ENCODE peak calls at places on chromosomes 2 and 18, in nine cellular contexts. U is astrocyte of the spinal cord, K is fibroblast of mammary gland, Y is ovary, P is PC-9, M is heart right ventricle, H is PC-3, T is spleen, X is brain microvascular endothelial cell. D is an unnamed sample.
A peak's percentile ranks its signal among the peaks of the same experiment; 100 is the strongest.

GRCh38 chr2:173388795-173389194 is 34.1 kb downstream of the CDCA7 start:
- DNase-seq in Y (no peak), U (no peak), M (no peak), T (no peak), K (no peak), X (no peak), P (no peak), H (no peak), D (no peak)

GRCh38 chr2:28062867-28063266 is 172.3 kb downstream of the BABAM2 start:
- DNase-seq in K (no peak), M (no peak), X (no peak), H (no peak), P (no peak), T (no peak), Y (no peak), U (no peak), D (no peak)

GRCh38 chr2:9150568-9150900 is 56.1 kb upstream of the ASAP2 start:
- DNase-seq in X (no peak), M (no peak), U (no peak), Y (no peak), K (no peak), P (no peak), H (no peak), T (peak; percentile 53), D (no peak)

GRCh38 chr2:73610111-73610510 is 32.1 kb downstream of the NAT8 start:
- DNase-seq in X (no peak), M (no peak), P (no peak), H (no peak), U (no peak), T (no peak), Y (no peak), K (peak; percentile 75), D (no peak)

GRCh38 chr2:128390256-128390990 is 71.8 kb upstream of the HS6ST1 start:
- DNase-seq in H (no peak), K (no peak), P (no peak), X (no peak), Y (no peak), M (no peak), T (peak; percentile 65), U (no peak), D (no peak)

GRCh38 chr2:8934338-8934737 is 69.1 kb downstream of the MBOAT2 start:
- DNase-seq in K (no peak), P (no peak), H (no peak), T (no peak), M (no peak), Y (no peak), U (no peak), X (no peak), D (no peak)

GRCh38 chr2:225041871-225042799 is at the start of gene DOCK10:
- DNase-seq in U (peak; percentile 53), Y (peak; percentile 59), X (peak; percentile 42), T (peak; percentile 88), K (peak; percentile 66), P (peak; percentile 57), H (peak; percentile 35), M (peak; percentile 23), D (no peak)

GRCh38 chr2:237234268-237234667 is 148.6 kb downstream of the COPS8 start:
- DNase-seq in K (peak; percentile 96), Y (no peak), M (no peak), T (no peak), P (no peak), X (no peak), H (no peak), U (no peak), D (peak; percentile 73)

DNA sequence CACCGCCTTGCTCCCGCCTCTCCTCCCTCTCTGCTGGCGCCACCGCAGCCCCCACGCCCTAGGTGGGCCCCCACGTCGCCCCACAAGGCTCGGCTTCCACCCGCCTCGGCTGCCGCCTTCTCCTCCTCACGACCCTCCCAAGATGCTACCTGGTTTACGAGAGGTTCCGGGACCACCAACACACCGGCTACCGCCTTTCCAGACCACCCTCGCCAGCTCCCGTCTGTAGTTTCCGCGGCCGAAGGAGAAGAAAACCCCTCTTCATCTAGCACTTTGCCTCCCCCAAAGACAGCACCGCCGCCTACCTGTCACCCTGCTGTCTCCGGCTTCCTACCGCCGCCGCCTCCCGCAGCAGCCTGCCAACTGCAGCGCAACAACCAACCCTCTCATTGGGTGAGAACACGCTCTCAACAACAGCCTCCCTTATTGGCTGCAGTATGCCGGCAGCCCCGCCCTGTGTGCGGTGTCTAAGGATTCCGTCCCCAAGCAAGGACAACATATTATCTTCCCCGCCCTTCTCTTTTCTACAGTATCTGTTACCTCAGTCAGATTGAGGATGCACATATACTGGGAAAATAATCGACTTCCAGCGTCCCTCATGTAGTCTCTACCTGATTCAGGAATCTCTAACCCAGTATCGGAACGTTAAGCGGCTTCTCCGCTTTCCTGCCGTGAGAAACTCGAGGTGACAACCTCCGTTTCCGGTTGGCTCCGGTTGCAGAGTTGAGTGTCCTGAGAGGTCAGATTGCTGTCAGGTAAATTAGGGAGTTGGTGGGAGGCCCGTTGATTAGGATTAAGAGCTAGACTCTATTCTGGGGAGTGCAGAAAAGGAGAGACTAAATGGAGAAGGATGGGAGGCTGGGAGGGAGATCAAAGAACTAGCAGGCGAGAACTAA is at the start of the genes HYCC2 and NDUFB3:
- DNase-seq in T (peak; percentile 95), H (peak; percentile 95), P (peak; percentile 92), X (peak; percentile 89), K (peak; percentile 92), M (peak; percentile 90), U (peak; percentile 95), Y (peak; percentile 88), D (peak; percentile 93)
- TF ChIP-seq CTCF in T (peak; percentile 64), H (no peak), P (peak; percentile 37), X (peak; percentile 55), K (peak; percentile 11), M (peak; percentile 53), U (peak; percentile 33), Y (peak; percentile 37), D (peak; percentile 55)

DNA sequence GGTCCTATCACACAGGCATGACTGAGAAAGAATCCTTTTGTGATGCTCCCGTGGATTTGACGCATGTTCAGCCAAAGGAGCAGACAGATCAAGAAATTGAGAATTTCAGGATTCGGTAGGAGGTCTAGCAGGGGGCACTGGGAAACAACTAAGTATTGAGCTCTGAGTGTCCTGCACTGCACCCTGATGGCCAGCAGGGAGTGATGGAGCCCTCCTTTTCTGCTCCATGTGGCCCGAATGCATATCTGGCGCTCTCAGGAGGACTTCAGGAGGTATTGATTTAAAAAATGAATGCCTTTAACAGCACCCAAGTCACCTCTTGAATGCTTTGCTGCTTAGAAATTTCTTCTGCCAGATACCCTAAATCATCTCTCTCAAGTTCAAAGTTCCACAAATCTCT is 58.0 kb downstream of the ZNF519 start:
- DNase-seq in X (no peak), M (no peak), T (no peak), H (peak; percentile 13), U (no peak), K (no peak), P (no peak), Y (no peak), D (no peak)
- TF ChIP-seq CTCF in X (peak; percentile 41), M (no peak), T (no peak), H (peak; percentile 34), U (peak; percentile 20), K (no peak), P (peak; percentile 35), Y (no peak), D (no peak)

GRCh38 chr2:43129254-43129653 is 97.2 kb downstream of the ZFP36L2 start:
- DNase-seq in X (no peak), Y (no peak), H (no peak), K (no peak), M (no peak), T (no peak), U (no peak), P (no peak), D (no peak)

GRCh38 chr2:43126817-43127207 is 99.6 kb downstream of the ZFP36L2 start:
- DNase-seq in T (no peak), P (no peak), U (no peak), Y (no peak), M (no peak), X (no peak), H (no peak), K (no peak), D (no peak)

GRCh38 chr2:43129676-43130547 is 96.5 kb downstream of the ZFP36L2 start:
- DNase-seq in H (no peak), Y (no peak), U (no peak), T (peak; percentile 90), M (peak; percentile 51), P (no peak), K (peak; percentile 41), X (no peak), D (no peak)

GRCh38 chr2:43127208-43127940 is 99.0 kb downstream of the ZFP36L2 start:
- DNase-seq in K (peak; percentile 49), Y (no peak), X (no peak), T (peak; percentile 97), H (peak; percentile 63), P (peak; percentile 41), M (peak; percentile 84), U (no peak), D (no peak)

DNA sequence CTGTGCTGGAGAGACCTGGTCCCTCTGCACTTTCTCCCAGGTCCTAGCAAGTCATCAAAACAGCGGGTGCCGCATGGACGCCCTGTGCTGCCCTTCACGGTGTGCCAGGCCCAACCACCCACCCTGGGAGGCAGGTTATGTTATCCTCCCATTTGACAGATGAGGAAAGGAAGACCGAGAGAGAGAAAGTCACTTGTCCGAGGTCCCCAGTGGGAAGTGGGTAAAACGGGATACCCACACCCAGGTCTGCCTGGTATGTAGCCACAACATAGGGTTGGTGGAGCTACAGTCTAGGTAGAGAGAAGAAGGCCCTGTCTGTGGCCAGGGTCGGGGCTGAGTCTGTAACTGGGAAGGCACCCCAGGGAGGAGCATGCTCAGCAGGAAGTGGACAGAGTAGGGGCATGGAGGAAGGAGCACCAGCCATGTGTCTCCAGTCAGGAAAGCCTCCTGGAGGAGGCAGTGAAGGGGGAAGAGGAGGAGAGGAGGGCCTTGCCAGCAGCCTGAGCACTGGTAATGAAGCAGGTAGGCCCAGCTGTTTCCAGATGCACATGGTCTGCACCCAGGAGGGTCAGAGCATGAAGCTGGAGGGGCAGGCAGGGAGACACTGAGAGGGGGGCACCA is 98.4 kb downstream of the ZFP36L2 start:
- DNase-seq in Y (no peak), H (no peak), U (no peak), K (no peak), P (no peak), T (peak; percentile 80), X (no peak), M (no peak), D (no peak)
- TF ChIP-seq CTCF in Y (no peak), H (no peak), U (no peak), K (no peak), P (no peak), T (no peak), X (no peak), M (no peak), D (no peak)

GRCh38 chr2:62197017-62197586 is 1.2 kb downstream of the B3GNT2 start:
- DNase-seq in U (no peak), P (peak; percentile 5), T (peak; percentile 89), Y (no peak), H (peak; percentile 17), M (peak; percentile 23), X (no peak), K (no peak), D (no peak)

GRCh38 chr2:62195421-62196277 is at the start of gene B3GNT2:
- DNase-seq in X (peak; percentile 32), U (peak; percentile 64), K (peak; percentile 57), T (peak; percentile 96), M (peak; percentile 90), Y (peak; percentile 81), P (peak; percentile 82), H (peak; percentile 72), D (peak; percentile 74)

GRCh38 chr2:62194558-62195420 is 1.1 kb upstream of the B3GNT2 start:
- DNase-seq in T (peak; percentile 90), Y (peak; percentile 31), K (no peak), U (no peak), M (peak; percentile 27), H (no peak), X (no peak), P (no peak), D (no peak)

GRCh38 chr2:62197609-62198236 is 1.8 kb downstream of the B3GNT2 start:
- DNase-seq in U (no peak), Y (no peak), M (peak; percentile 63), P (peak; percentile 51), K (peak; percentile 31), T (peak; percentile 89), X (no peak), H (peak; percentile 52), D (no peak)

DNA sequence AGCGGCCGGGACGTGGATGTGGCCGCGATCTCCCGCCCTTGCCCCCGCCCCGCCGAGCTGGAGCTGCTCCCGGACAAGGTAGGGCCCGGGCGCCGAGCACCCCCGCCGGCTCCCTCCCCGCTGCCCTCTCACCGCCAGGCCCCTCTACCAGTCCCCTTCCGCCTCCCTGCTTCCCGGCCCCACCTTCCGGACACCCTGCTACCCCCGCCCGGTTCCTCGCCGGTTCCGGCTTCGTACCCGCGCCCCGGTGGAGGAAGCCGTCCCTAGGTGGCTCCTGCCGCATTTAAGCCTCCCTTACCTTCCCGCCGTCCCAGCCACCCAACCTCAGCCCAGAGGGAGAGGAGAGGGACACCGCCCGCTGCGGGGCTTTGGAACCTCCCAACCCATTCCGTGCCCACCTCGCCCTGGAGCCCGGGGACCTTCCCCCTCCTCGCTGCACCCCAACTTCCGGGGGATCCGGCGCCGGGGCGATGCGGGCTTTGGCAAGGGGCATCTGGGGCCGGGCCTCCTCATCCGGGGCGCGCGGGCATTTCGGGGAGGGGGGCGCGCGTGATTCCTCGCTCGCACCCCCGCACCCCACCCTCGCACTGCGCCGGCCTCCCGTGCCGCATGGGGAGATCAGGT is 475 bp downstream of the B3GNT2 start:
- DNase-seq in P (no peak), M (peak; percentile 49), Y (peak; percentile 40), T (peak; percentile 95), X (no peak), U (no peak), K (no peak), H (peak; percentile 44), D (no peak)
- TF ChIP-seq CTCF in P (no peak), M (peak; percentile 8), Y (no peak), T (no peak), X (no peak), U (peak; percentile 6), K (no peak), H (no peak), D (no peak)

D was measured in right atrium auricular region.